ENCODE peak calls at places on chromosomes 16 and 17, in ten cellular contexts. One of them, this sample, is unnamed.

GRCh38 chr17:82892869-82893565 is 53.2 kb upstream of the ZNF750 start:
- DNase-seq in HAP-1: no peak
- DNase-seq in heart left ventricle: peak; percentile 68
- DNase-seq in ascending aorta: no peak
- DNase-seq in Caco-2: no peak
- DNase-seq in tibial nerve: no peak
- DNase-seq in thoracic aorta: no peak
- DNase-seq in CD4-positive, alpha-beta memory T cell: peak; percentile 76
- DNase-seq in neural progenitor cell: no peak
- DNase-seq in CD8-positive, alpha-beta T cell: peak; percentile 69
- DNase-seq in this sample: peak; percentile 82

GRCh38 chr17:15171433-15172047 is 93.6 kb downstream of the PMP22 start:
- DNase-seq in ascending aorta: peak; percentile 69
- DNase-seq in heart left ventricle: peak; percentile 75
- DNase-seq in HAP-1: peak; percentile 71
- DNase-seq in tibial nerve: peak; percentile 47
- DNase-seq in thoracic aorta: no peak
- DNase-seq in Caco-2: peak; percentile 50
- DNase-seq in CD4-positive, alpha-beta memory T cell: no peak
- DNase-seq in CD8-positive, alpha-beta T cell: peak; percentile 0
- DNase-seq in neural progenitor cell: peak; percentile 79
- DNase-seq in this sample: peak; percentile 80

GRCh38 chr16:54939537-54940278 is 9.0 kb downstream of the IRX5 start:
- DNase-seq in heart left ventricle: no peak
- DNase-seq in neural progenitor cell: peak; percentile 76
- DNase-seq in CD4-positive, alpha-beta memory T cell: no peak
- DNase-seq in CD8-positive, alpha-beta T cell: no peak
- DNase-seq in HAP-1: no peak
- DNase-seq in Caco-2: no peak
- DNase-seq in thoracic aorta: no peak
- DNase-seq in ascending aorta: no peak
- DNase-seq in tibial nerve: no peak
- DNase-seq in this sample: no peak

GRCh38 chr16:20372696-20373095 is 20.2 kb upstream of the UMOD start:
- DNase-seq in neural progenitor cell: no peak
- DNase-seq in ascending aorta: no peak
- DNase-seq in HAP-1: no peak
- DNase-seq in tibial nerve: no peak
- DNase-seq in CD4-positive, alpha-beta memory T cell: no peak
- DNase-seq in CD8-positive, alpha-beta T cell: no peak
- DNase-seq in heart left ventricle: no peak
- DNase-seq in Caco-2: no peak
- DNase-seq in thoracic aorta: no peak
- DNase-seq in this sample: no peak

GRCh38 chr17:39212841-39213480 is 12.8 kb downstream of the STAC2 start:
- DNase-seq in tibial nerve: no peak
- DNase-seq in CD4-positive, alpha-beta memory T cell: no peak
- DNase-seq in CD8-positive, alpha-beta T cell: no peak
- DNase-seq in thoracic aorta: no peak
- DNase-seq in heart left ventricle: no peak
- DNase-seq in neural progenitor cell: no peak
- DNase-seq in HAP-1: no peak
- DNase-seq in Caco-2: no peak
- DNase-seq in ascending aorta: no peak
- DNase-seq in this sample: peak; percentile 91

GRCh38 chr17:27323538-27324212 is 29.8 kb downstream of the WSB1 start:
- DNase-seq in neural progenitor cell: no peak
- DNase-seq in ascending aorta: peak; percentile 80
- DNase-seq in CD8-positive, alpha-beta T cell: no peak
- DNase-seq in HAP-1: peak; percentile 48
- DNase-seq in CD4-positive, alpha-beta memory T cell: no peak
- DNase-seq in Caco-2: peak; percentile 40
- DNase-seq in heart left ventricle: peak; percentile 91
- DNase-seq in tibial nerve: peak; percentile 49
- DNase-seq in thoracic aorta: peak; percentile 21
- DNase-seq in this sample: peak; percentile 89

GRCh38 chr17:77451271-77451893 is 310.6 kb downstream of the SEC14L1 start:
- DNase-seq in tibial nerve: peak; percentile 63
- DNase-seq in CD4-positive, alpha-beta memory T cell: peak; percentile 76
- DNase-seq in heart left ventricle: peak; percentile 85
- DNase-seq in neural progenitor cell: peak; percentile 97
- DNase-seq in thoracic aorta: no peak
- DNase-seq in HAP-1: no peak
- DNase-seq in CD8-positive, alpha-beta T cell: peak; percentile 73
- DNase-seq in ascending aorta: peak; percentile 75
- DNase-seq in Caco-2: peak; percentile 91
- DNase-seq in this sample: peak; percentile 86

GRCh38 chr16:52611817-52612673 is 65.1 kb upstream of the TOX3 start:
- DNase-seq in HAP-1: no peak
- DNase-seq in CD4-positive, alpha-beta memory T cell: no peak
- DNase-seq in neural progenitor cell: no peak
- DNase-seq in tibial nerve: no peak
- DNase-seq in CD8-positive, alpha-beta T cell: no peak
- DNase-seq in heart left ventricle: no peak
- DNase-seq in thoracic aorta: no peak
- DNase-seq in ascending aorta: no peak
- DNase-seq in Caco-2: peak; percentile 63
- DNase-seq in this sample: no peak

GRCh38 chr16:15477802-15478201 is 43.4 kb downstream of the BMERB1 start:
- DNase-seq in ascending aorta: no peak
- DNase-seq in Caco-2: no peak
- DNase-seq in neural progenitor cell: no peak
- DNase-seq in CD4-positive, alpha-beta memory T cell: no peak
- DNase-seq in tibial nerve: no peak
- DNase-seq in HAP-1: no peak
- DNase-seq in thoracic aorta: no peak
- DNase-seq in CD8-positive, alpha-beta T cell: no peak
- DNase-seq in heart left ventricle: no peak
- DNase-seq in this sample: no peak

GRCh38 chr16:77890075-77890474 is 101.7 kb downstream of the VAT1L start:
- DNase-seq in HAP-1: no peak
- DNase-seq in Caco-2: no peak
- DNase-seq in neural progenitor cell: no peak
- DNase-seq in CD4-positive, alpha-beta memory T cell: no peak
- DNase-seq in thoracic aorta: no peak
- DNase-seq in tibial nerve: no peak
- DNase-seq in CD8-positive, alpha-beta T cell: no peak
- DNase-seq in heart left ventricle: no peak
- DNase-seq in ascending aorta: no peak
- DNase-seq in this sample: no peak

GRCh38 chr16:77882359-77882758 is 94.0 kb downstream of the VAT1L start:
- DNase-seq in neural progenitor cell: no peak
- DNase-seq in CD4-positive, alpha-beta memory T cell: no peak
- DNase-seq in tibial nerve: no peak
- DNase-seq in heart left ventricle: no peak
- DNase-seq in Caco-2: no peak
- DNase-seq in HAP-1: no peak
- DNase-seq in ascending aorta: no peak
- DNase-seq in CD8-positive, alpha-beta T cell: no peak
- DNase-seq in thoracic aorta: no peak
- DNase-seq in this sample: no peak

GRCh38 chr16:77888786-77889185 is 100.4 kb downstream of the VAT1L start:
- DNase-seq in thoracic aorta: no peak
- DNase-seq in HAP-1: no peak
- DNase-seq in neural progenitor cell: no peak
- DNase-seq in CD4-positive, alpha-beta memory T cell: no peak
- DNase-seq in tibial nerve: no peak
- DNase-seq in ascending aorta: no peak
- DNase-seq in Caco-2: no peak
- DNase-seq in CD8-positive, alpha-beta T cell: no peak
- DNase-seq in heart left ventricle: no peak
- DNase-seq in this sample: no peak

GRCh38 chr16:77881355-77882003 is 93.1 kb downstream of the VAT1L start:
- DNase-seq in neural progenitor cell: no peak
- DNase-seq in tibial nerve: no peak
- DNase-seq in CD4-positive, alpha-beta memory T cell: no peak
- DNase-seq in Caco-2: no peak
- DNase-seq in heart left ventricle: no peak
- DNase-seq in ascending aorta: no peak
- DNase-seq in CD8-positive, alpha-beta T cell: no peak
- DNase-seq in HAP-1: no peak
- DNase-seq in thoracic aorta: no peak
- DNase-seq in this sample: no peak

DNA sequence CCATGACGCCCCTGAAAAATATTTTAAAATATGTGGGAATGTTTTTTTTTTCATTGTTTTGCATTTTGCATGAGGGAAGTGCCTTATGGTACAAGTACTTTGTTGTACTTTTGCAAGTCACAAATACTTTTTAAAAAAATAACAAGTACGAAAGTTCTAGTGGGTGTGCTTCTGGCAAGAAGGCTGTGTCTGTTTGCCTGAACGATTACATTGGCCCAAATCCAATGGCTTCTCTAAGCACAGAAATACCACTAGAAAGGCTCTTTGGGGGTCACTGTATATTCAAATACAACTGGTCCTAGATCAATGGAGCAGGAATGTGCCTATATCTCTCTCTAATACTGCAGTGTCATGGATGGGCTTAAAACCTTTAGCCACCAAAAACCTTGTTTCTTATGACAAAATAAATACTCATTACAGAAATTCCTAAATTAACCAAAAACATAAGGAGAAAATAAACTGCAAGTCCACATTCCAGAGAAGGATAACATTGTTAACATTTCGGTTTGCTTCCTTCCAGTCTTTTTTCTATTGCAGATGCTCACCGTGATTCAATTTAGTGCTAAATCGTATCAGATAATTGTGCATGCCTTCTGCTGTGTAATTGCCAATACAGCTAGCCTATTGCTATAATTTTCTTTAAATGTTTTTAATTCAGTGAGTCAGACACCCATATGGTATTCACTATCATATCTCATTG is 97.4 kb downstream of the VAT1L start:
- DNase-seq in HAP-1: no peak
- DNase-seq in tibial nerve: no peak
- DNase-seq in ascending aorta: no peak
- DNase-seq in CD4-positive, alpha-beta memory T cell: no peak
- DNase-seq in thoracic aorta: no peak
- DNase-seq in CD8-positive, alpha-beta T cell: no peak
- DNase-seq in heart left ventricle: no peak
- DNase-seq in neural progenitor cell: no peak
- DNase-seq in Caco-2: no peak
- DNase-seq in this sample: no peak
- H3K4me1 ChIP-seq in HAP-1: no peaks in the 10 kb centered on the region
- H3K4me1 ChIP-seq in tibial nerve: peaks cover 18% of the 10 kb centered on the region
- H3K4me1 ChIP-seq in ascending aorta: peaks cover 10% of the 10 kb centered on the region
- H3K4me1 ChIP-seq in CD4-positive, alpha-beta memory T cell: no peaks in the 10 kb centered on the region
- H3K4me1 ChIP-seq in thoracic aorta: peaks cover 10% of the 10 kb centered on the region
- H3K4me1 ChIP-seq in CD8-positive, alpha-beta T cell: no peaks in the 10 kb centered on the region
- H3K4me1 ChIP-seq in heart left ventricle: peaks cover 8% of the 10 kb centered on the region
- H3K4me1 ChIP-seq in neural progenitor cell: peaks cover 9% of the 10 kb centered on the region
- H3K4me1 ChIP-seq in Caco-2: no peaks in the 10 kb centered on the region
- H3K4me1 ChIP-seq in this sample: no peaks in the 10 kb centered on the region

GRCh38 chr17:68155692-68156091 is 92.2 kb upstream of the AMZ2 start:
- DNase-seq in HAP-1: no peak
- DNase-seq in neural progenitor cell: no peak
- DNase-seq in Caco-2: no peak
- DNase-seq in ascending aorta: no peak
- DNase-seq in thoracic aorta: no peak
- DNase-seq in heart left ventricle: no peak
- DNase-seq in CD8-positive, alpha-beta T cell: no peak
- DNase-seq in tibial nerve: no peak
- DNase-seq in CD4-positive, alpha-beta memory T cell: no peak
- DNase-seq in this sample: no peak
- H3K4me1 ChIP-seq in HAP-1: no peaks in the 10 kb centered on the region
- H3K4me1 ChIP-seq in neural progenitor cell: no peaks in the 10 kb centered on the region
- H3K4me1 ChIP-seq in Caco-2: no peaks in the 10 kb centered on the region
- H3K4me1 ChIP-seq in ascending aorta: no peaks in the 10 kb centered on the region
- H3K4me1 ChIP-seq in thoracic aorta: no peaks in the 10 kb centered on the region
- H3K4me1 ChIP-seq in heart left ventricle: no peaks in the 10 kb centered on the region
- H3K4me1 ChIP-seq in CD8-positive, alpha-beta T cell: no peaks in the 10 kb centered on the region
- H3K4me1 ChIP-seq in tibial nerve: no peaks in the 10 kb centered on the region
- H3K4me1 ChIP-seq in CD4-positive, alpha-beta memory T cell: no peaks in the 10 kb centered on the region
- H3K4me1 ChIP-seq in this sample: no peaks in the 10 kb centered on the region

DNA sequence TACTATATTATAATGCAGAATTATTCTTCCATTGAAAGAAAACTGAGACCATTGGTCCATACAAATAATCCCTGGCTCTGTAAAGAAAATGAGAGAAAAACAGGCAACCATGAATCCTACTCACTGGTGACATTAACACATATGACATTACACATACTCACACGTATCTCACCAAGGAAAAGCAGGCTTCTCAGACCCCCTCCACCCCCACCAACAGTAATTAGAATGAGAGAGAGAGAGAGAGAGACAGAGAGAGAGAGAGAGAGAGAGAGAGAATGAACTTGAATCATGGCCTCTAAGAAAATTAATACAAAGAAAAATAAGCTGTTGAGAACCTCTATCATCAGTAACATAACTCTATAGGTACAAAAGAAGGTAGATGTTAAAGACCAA is 132.0 kb downstream of the SNX11 start:
- DNase-seq in thoracic aorta: no peak
- DNase-seq in Caco-2: no peak
- DNase-seq in tibial nerve: no peak
- DNase-seq in CD8-positive, alpha-beta T cell: no peak
- DNase-seq in CD4-positive, alpha-beta memory T cell: no peak
- DNase-seq in HAP-1: no peak
- DNase-seq in ascending aorta: no peak
- DNase-seq in heart left ventricle: no peak
- DNase-seq in neural progenitor cell: no peak
- DNase-seq in this sample: no peak
- H3K4me1 ChIP-seq in thoracic aorta: peaks cover 8% of the 10 kb centered on the region
- H3K4me1 ChIP-seq in Caco-2: peaks cover 47% of the 10 kb centered on the region
- H3K4me1 ChIP-seq in tibial nerve: peaks cover 9% of the 10 kb centered on the region
- H3K4me1 ChIP-seq in CD8-positive, alpha-beta T cell: peaks cover 38% of the 10 kb centered on the region
- H3K4me1 ChIP-seq in CD4-positive, alpha-beta memory T cell: peaks cover 57% of the 10 kb centered on the region
- H3K4me1 ChIP-seq in HAP-1: peaks cover 18% of the 10 kb centered on the region
- H3K4me1 ChIP-seq in ascending aorta: no peaks in the 10 kb centered on the region
- H3K4me1 ChIP-seq in heart left ventricle: peaks cover 24% of the 10 kb centered on the region
- H3K4me1 ChIP-seq in neural progenitor cell: no peaks in the 10 kb centered on the region
- H3K4me1 ChIP-seq in this sample: peaks cover 17% of the 10 kb centered on the region

GRCh38 chr17:18996458-18996857 is 8.1 kb downstream of the FAM83G start:
- DNase-seq in tibial nerve: no peak
- DNase-seq in heart left ventricle: no peak
- DNase-seq in CD4-positive, alpha-beta memory T cell: no peak
- DNase-seq in HAP-1: no peak
- DNase-seq in neural progenitor cell: no peak
- DNase-seq in CD8-positive, alpha-beta T cell: no peak
- DNase-seq in thoracic aorta: no peak
- DNase-seq in Caco-2: no peak
- DNase-seq in ascending aorta: no peak
- DNase-seq in this sample: no peak

GRCh38 chr17:18992454-18993130 is 12.0 kb downstream of the FAM83G start:
- DNase-seq in HAP-1: no peak
- DNase-seq in thoracic aorta: no peak
- DNase-seq in heart left ventricle: no peak
- DNase-seq in neural progenitor cell: no peak
- DNase-seq in CD4-positive, alpha-beta memory T cell: peak; percentile 53
- DNase-seq in CD8-positive, alpha-beta T cell: peak; percentile 11
- DNase-seq in Caco-2: no peak
- DNase-seq in ascending aorta: no peak
- DNase-seq in tibial nerve: no peak
- DNase-seq in this sample: peak; percentile 81

GRCh38 chr17:18993876-18994275 is 10.7 kb downstream of the FAM83G start:
- DNase-seq in CD8-positive, alpha-beta T cell: no peak
- DNase-seq in ascending aorta: no peak
- DNase-seq in thoracic aorta: no peak
- DNase-seq in heart left ventricle: no peak
- DNase-seq in tibial nerve: no peak
- DNase-seq in CD4-positive, alpha-beta memory T cell: no peak
- DNase-seq in neural progenitor cell: no peak
- DNase-seq in HAP-1: no peak
- DNase-seq in Caco-2: no peak
- DNase-seq in this sample: no peak

GRCh38 chr17:18995220-18995619 is 9.3 kb downstream of the FAM83G start:
- DNase-seq in heart left ventricle: no peak
- DNase-seq in HAP-1: no peak
- DNase-seq in ascending aorta: no peak
- DNase-seq in CD4-positive, alpha-beta memory T cell: no peak
- DNase-seq in neural progenitor cell: no peak
- DNase-seq in Caco-2: no peak
- DNase-seq in CD8-positive, alpha-beta T cell: no peak
- DNase-seq in tibial nerve: no peak
- DNase-seq in thoracic aorta: no peak
- DNase-seq in this sample: no peak

GRCh38 chr17:18994626-18995025 is 9.9 kb downstream of the FAM83G start:
- DNase-seq in CD4-positive, alpha-beta memory T cell: no peak
- DNase-seq in tibial nerve: no peak
- DNase-seq in thoracic aorta: no peak
- DNase-seq in Caco-2: no peak
- DNase-seq in ascending aorta: no peak
- DNase-seq in HAP-1: no peak
- DNase-seq in neural progenitor cell: no peak
- DNase-seq in CD8-positive, alpha-beta T cell: no peak
- DNase-seq in heart left ventricle: no peak
- DNase-seq in this sample: no peak
- H3K4me1 ChIP-seq in CD4-positive, alpha-beta memory T cell: peaks cover 26% of the 10 kb centered on the region
- H3K4me1 ChIP-seq in tibial nerve: no peaks in the 10 kb centered on the region
- H3K4me1 ChIP-seq in thoracic aorta: no peaks in the 10 kb centered on the region
- H3K4me1 ChIP-seq in Caco-2: peaks cover 8% of the 10 kb centered on the region
- H3K4me1 ChIP-seq in ascending aorta: no peaks in the 10 kb centered on the region
- H3K4me1 ChIP-seq in HAP-1: no peaks in the 10 kb centered on the region
- H3K4me1 ChIP-seq in neural progenitor cell: no peaks in the 10 kb centered on the region
- H3K4me1 ChIP-seq in CD8-positive, alpha-beta T cell: peaks cover 20% of the 10 kb centered on the region
- H3K4me1 ChIP-seq in heart left ventricle: no peaks in the 10 kb centered on the region
- H3K4me1 ChIP-seq in this sample: peaks cover 6% of the 10 kb centered on the region

This sample was measured in upper lobe of right lung.